ENCODE peak calls at places on chromosomes 12 and 14, in seven cellular contexts. K, E, V, G, D, S and F are unnamed samples.

GRCh38 chr12:22414742-22415141 is 80.2 kb upstream of the ST8SIA1 start:
- DNase-seq in K (no peak), E (no peak), V (no peak), G (no peak), D (no peak), S (no peak), F (no peak)

GRCh38 chr14:63901434-63902085 is 48.8 kb downstream of the SYNE2 start:
- DNase-seq in K (no peak), E (no peak), V (no peak), G (no peak), D (no peak), S (no peak), F (no peak)

GRCh38 chr14:72350215-72350614 is 418.0 kb downstream of the RGS6 start:
- DNase-seq in K (no peak), E (no peak), V (no peak), G (no peak), D (no peak), S (no peak), F (no peak)

GRCh38 chr14:101959277-101959676 is 5.1 kb upstream of the DYNC1H1 start:
- DNase-seq in K (no peak), E (no peak), V (no peak), G (no peak), D (no peak), S (no peak), F (no peak)

GRCh38 chr14:100536721-100537700 is 50.2 kb downstream of the BEGAIN start:
- DNase-seq in K (peak), E (no peak), V (no peak), G (peak), D (peak), S (peak), F (no peak)

GRCh38 chr12:89450922-89451321 is 73.7 kb downstream of the GALNT4 start:
- DNase-seq in K (no peak), E (no peak), V (no peak), G (no peak), D (no peak), S (no peak), F (no peak)

GRCh38 chr14:94081386-94081820 is 293 bp downstream of the IFI27L1 start:
- DNase-seq in K (no peak), E (peak), V (no peak), G (no peak), D (no peak), S (no peak), F (no peak)

GRCh38 chr14:57091030-57091608 is 177.6 kb downstream of the EXOC5 start:
- DNase-seq in K (no peak), E (no peak), V (no peak), G (no peak), D (no peak), S (no peak), F (no peak)

GRCh38 chr12:110689601-110690430 is 901 bp upstream of the HVCN1 start:
- DNase-seq in K (no peak), E (peak), V (peak), G (no peak), D (peak), S (no peak), F (no peak)

GRCh38 chr12:113065126-113066007 is 8.8 kb downstream of the DTX1 start:
- DNase-seq in K (no peak), E (peak), V (no peak), G (peak), D (no peak), S (no peak), F (no peak)

GRCh38 chr14:71244341-71244740 is 337.1 kb downstream of the PCNX1 start:
- DNase-seq in K (no peak), E (no peak), V (no peak), G (no peak), D (no peak), S (no peak), F (no peak)

GRCh38 chr12:14937014-14937413 is 1.3 kb downstream of the ERP27 start:
- DNase-seq in K (no peak), E (no peak), V (no peak), G (no peak), D (no peak), S (no peak), F (no peak)

GRCh38 chr12:131018808-131019397 is 65.2 kb downstream of the ADGRD1 start:
- DNase-seq in K (no peak), E (no peak), V (no peak), G (no peak), D (no peak), S (no peak), F (no peak)

GRCh38 chr12:90301095-90301494 is 592.5 kb upstream of the ATP2B1 start:
- DNase-seq in K (no peak), E (no peak), V (no peak), G (no peak), D (no peak), S (no peak), F (no peak)

GRCh38 chr14:21780429-21781084 is 106.9 kb upstream of the OR4E1 start:
- DNase-seq in K (no peak), E (no peak), V (no peak), G (no peak), D (no peak), S (no peak), F (no peak)

GRCh38 chr12:28209782-28210181 is 19.5 kb downstream of the CCDC91 start:
- DNase-seq in K (no peak), E (peak), V (no peak), G (no peak), D (no peak), S (no peak), F (no peak)

GRCh38 chr14:64602826-64603225 is 53.1 kb downstream of the PPP1R36 start:
- DNase-seq in K (no peak), E (no peak), V (no peak), G (no peak), D (no peak), S (no peak), F (no peak)

GRCh38 chr12:32264995-32265394 is 134.4 kb upstream of the FGD4 start:
- DNase-seq in K (no peak), E (peak), V (no peak), G (no peak), D (no peak), S (no peak), F (no peak)

GRCh38 chr12:38919191-38919590 is 13.8 kb upstream of the CPNE8 start:
- DNase-seq in K (no peak), E (no peak), V (no peak), G (no peak), D (no peak), S (no peak), F (no peak)

GRCh38 chr12:62106547-62107175 is 153.5 kb upstream of the USP15 start:
- DNase-seq in K (no peak), E (no peak), V (no peak), G (no peak), D (no peak), S (no peak), F (no peak)
- H3K4me3 ChIP-seq in K (no peak), E (no peak), V (no peak), G (no peak), D (no peak), S (no peak), F (no peak)

GRCh38 chr14:81868172-81868571 is 334.5 kb upstream of the SEL1L start:
- DNase-seq in K (no peak), E (no peak), V (no peak), G (no peak), D (no peak), S (no peak), F (no peak)
- TF ChIP-seq CTCF in K (no peak), E (no peak), V (no peak), G (no peak), D (no peak), S (no peak), F (no peak)

GRCh38 chr12:106392746-106393145 is 35.2 kb downstream of the POLR3B start:
- DNase-seq in K (no peak), E (no peak), V (no peak), G (no peak), D (no peak), S (no peak), F (no peak)

GRCh38 chr12:106387847-106388246 is 30.3 kb downstream of the POLR3B start:
- DNase-seq in K (no peak), E (no peak), V (no peak), G (no peak), D (no peak), S (no peak), F (no peak)

GRCh38 chr12:106386836-106387555 is 29.4 kb downstream of the POLR3B start:
- DNase-seq in K (no peak), E (no peak), V (no peak), G (no peak), D (no peak), S (no peak), F (no peak)

DNA sequence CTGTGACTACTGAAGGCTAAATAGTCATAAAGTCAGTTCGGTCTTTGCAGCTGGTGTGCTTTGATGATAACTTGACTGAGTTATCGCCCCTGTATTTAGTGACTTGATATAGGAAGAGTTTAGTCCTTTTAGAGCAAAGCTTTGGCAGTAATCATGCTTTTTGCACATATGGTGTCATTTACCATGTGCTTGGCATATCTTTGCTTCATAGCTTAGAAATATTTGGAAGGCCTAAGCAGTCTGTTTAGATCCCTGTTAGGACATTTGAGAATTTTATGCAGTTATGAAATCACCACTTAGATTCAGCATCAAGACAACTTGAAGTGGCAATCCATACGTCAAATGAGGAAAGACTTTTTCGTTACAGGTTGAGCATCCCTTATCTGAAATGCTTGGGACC is 31.6 kb downstream of the POLR3B start:
- DNase-seq in K (no peak), E (no peak), V (no peak), G (no peak), D (no peak), S (no peak), F (no peak)
- H3K4me3 ChIP-seq in K (no peak), E (no peak), V (no peak), G (no peak), D (no peak), S (no peak), F (no peak)

DNA sequence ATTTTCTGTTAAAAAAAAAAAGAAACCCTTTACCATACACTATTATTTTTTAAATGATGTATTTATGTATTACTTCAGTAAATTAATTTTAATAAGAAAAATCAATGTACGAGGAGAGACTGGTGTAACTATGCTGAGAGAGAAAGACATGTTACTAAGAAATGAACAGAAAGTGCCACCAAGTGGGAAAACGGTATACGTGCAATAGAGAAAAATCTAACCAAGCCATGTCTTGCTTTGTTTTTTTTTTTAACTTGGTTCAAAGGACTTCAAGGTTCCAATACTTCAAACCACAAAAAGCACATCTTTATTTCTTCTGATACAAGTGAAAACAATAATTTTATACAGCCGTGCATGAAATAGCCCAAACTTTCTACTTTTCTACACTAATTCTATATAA is 22.9 kb downstream of the NDUFA12 start:
- DNase-seq in K (no peak), E (peak), V (no peak), G (no peak), D (no peak), S (no peak), F (no peak)
- TF ChIP-seq CTCF in K (peak), E (peak), V (no peak), G (no peak), D (peak), S (no peak), F (peak)

GRCh38 chr12:31201382-31201781 is 124.6 kb downstream of the SINHCAF start:
- DNase-seq in K (no peak), E (no peak), V (no peak), G (no peak), D (no peak), S (no peak), F (no peak)
- H3K4me3 ChIP-seq in K (no peak), E (no peak), V (no peak), G (no peak), D (no peak), S (no peak), F (no peak)

DNA sequence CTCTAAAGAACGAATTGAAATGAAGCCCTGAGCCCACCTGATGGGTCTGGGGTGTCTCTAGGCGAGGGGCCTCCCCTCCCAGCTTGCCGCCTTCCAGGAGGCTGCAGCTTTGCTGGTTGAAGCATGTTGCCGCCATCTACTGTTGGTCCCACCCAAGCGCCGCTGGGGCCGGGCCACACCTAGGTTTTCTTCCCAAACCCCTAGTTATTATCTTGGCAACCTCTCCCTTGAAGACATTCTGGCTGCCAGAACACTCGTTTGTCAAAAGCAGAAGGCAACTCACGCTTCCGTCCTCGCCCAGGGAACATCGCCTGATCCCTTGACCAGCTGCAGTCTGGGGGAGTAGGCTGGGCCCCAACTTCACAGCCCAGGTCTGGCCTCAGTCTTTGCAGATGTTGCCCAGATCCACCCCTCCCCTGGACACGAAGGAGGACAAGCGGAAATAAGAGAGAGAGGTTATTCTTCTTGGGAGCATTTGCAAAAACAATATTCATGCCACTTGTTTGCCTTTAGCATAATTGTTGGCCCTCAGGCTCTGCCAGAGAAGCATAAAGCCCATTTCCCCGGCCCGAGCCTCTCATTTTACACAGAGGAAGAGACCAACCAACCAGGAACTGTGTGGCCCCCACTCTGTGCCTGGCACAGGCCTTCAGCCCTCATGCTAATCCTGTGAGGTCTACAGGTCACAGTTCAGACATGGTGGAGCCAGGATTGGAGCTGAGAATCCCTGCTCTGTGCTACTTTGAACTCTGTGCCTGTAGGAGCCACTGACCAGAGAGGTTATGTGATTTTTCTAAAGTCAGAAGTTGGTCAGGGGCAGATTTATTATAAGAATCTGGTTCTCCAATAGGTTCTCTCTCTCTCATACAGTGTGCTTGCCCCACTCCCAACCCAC is 6.7 kb downstream of the EMP1 start:
- DNase-seq in K (no peak), E (no peak), V (no peak), G (peak), D (peak), S (peak), F (no peak)
- TF ChIP-seq CTCF in K (no peak), E (peak), V (no peak), G (peak), D (no peak), S (peak), F (peak)

DNA sequence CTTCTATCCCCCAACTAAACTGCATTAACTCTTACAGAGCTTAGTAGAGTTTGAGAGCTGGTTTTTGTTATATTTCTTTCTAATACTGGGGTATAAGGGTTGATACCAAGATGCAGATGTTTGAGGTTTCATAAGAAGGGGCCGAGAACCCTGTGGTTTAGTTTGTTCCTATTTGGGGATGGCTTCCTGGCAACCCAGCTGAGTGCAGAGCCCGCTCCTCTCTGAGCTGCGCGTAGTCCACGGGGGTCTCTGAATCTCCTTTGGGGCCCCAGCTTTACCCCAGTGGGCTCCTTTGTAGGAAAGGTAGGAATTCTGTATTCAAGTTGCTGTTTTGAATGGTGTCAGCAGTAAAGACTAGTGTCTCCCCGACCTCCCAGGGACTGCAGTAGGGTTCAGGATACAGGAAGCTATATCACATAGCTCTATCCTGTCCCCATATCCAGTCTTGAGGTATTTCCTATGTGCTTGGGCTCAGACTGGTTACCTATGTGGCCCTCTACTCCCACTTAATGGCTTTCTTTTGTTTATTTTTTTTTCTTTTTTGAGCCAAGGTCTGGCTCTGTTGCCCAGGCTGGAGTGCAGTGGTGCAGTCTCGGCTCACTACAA is 25.4 kb downstream of the PLXNC1 start:
- DNase-seq in K (no peak), E (peak), V (no peak), G (no peak), D (peak), S (no peak), F (no peak)
- H3K4me3 ChIP-seq in K (no peak), E (peak), V (no peak), G (no peak), D (no peak), S (no peak), F (no peak)

DNA sequence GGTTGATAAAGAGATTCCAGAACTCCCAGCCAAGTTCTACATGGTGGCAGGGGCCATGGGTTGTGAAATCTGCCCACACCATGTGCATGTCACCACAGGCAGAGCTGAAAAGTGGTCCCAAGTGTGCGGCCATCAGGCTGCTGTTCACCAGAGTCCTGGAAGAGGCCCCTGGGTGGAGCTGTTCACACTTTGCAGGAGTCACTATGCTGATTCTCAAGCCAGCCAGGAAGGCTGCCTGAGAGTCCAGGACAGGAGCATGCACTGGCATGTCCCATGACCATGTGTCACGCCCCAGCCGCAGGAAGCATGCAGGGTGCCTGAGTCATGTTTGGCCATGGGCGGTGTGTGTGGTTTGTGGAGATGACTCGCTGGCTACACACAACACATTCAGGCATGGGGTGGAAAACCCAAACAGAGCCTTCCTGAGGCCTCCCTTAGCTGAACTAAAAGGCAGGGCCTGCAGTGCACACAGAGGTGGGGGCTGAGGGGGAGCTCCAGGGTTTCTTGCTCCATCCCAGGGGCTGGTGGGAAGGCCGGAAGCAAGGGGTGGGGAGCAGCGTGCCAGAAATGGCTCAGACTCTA is 19.5 kb downstream of the ABCB9 start:
- DNase-seq in K (peak), E (peak), V (peak), G (peak), D (peak), S (peak), F (peak)
- TF ChIP-seq CTCF in K (peak), E (peak), V (no peak), G (peak), D (no peak), S (peak), F (peak)

GRCh38 chr14:50084666-50085065 is 31.7 kb downstream of the VCPKMT start:
- DNase-seq in K (no peak), E (no peak), V (no peak), G (no peak), D (no peak), S (no peak), F (no peak)

GRCh38 chr14:50086316-50086700 is 30.1 kb downstream of the VCPKMT start:
- DNase-seq in K (no peak), E (no peak), V (no peak), G (no peak), D (no peak), S (no peak), F (no peak)

GRCh38 chr14:50083467-50084337 is 32.7 kb downstream of the VCPKMT start:
- DNase-seq in K (no peak), E (no peak), V (peak), G (peak), D (no peak), S (no peak), F (no peak)

GRCh38 chr14:50087350-50088116 is 28.8 kb downstream of the VCPKMT start:
- DNase-seq in K (no peak), E (no peak), V (no peak), G (no peak), D (no peak), S (no peak), F (no peak)

GRCh38 chr14:50085570-50086315 is 30.6 kb downstream of the VCPKMT start:
- DNase-seq in K (no peak), E (peak), V (no peak), G (no peak), D (no peak), S (no peak), F (no peak)
- H3K4me3 ChIP-seq in K (no peak), E (no peak), V (no peak), G (no peak), D (no peak), S (no peak), F (no peak)

DNA sequence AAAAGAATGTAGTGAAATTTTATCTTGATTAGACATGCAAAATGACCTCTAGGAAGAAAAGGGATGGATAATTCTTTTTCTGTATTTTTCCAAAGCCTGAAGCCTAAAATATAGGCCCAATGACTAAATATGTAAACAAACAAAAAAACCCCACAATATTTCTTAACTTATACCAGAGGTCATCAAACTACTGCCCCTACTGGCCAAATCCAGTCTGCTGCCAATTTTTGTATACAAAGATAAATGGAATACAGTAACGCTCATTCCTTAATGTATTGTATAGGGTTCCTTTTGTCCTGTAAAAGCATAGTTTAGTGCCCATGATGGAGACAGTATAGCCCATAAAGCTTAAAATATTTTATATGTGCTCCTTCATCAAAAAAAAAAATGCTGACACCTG is 145.7 kb upstream of the ALG10 start:
- DNase-seq in K (no peak), E (no peak), V (no peak), G (no peak), D (no peak), S (no peak), F (no peak)
- TF ChIP-seq CTCF in K (no peak), E (peak), V (no peak), G (no peak), D (no peak), S (no peak), F (no peak)